ENCODE peak calls at places on chromosomes 5 and 9, in nine cellular contexts. B is Peyer's patch, M is hypothalamus, G is left cardiac atrium, H is mucosa of gallbladder, Z is iris pigment epithelial cell, L is NCI-H345, W is NCI-H2081 treated with DMSO at 0.1 percent for 48 hours, D is endothelial cell. O is an unnamed sample.

GRCh38 chr9:91221332-91221731 is 140.4 kb downstream of the AUH start:
- DNase-seq in B (no peak), M (no peak), G (no peak), H (no peak), Z (peak), L (no peak), W (no peak), D (no peak), O (no peak)

GRCh38 chr9:137606005-137606601 is 617 bp downstream of the ARRDC1 start:
- DNase-seq in B (peak), M (no peak), G (no peak), H (no peak), Z (no peak), L (peak), W (no peak), D (peak), O (no peak)

GRCh38 chr5:36078430-36078829 is 11.7 kb upstream of the UGT3A2 start:
- DNase-seq in B (no peak), M (no peak), G (no peak), H (no peak), Z (no peak), L (no peak), W (no peak), D (no peak), O (no peak)

GRCh38 chr9:5191983-5192382 is 6.5 kb upstream of the INSL6 start:
- DNase-seq in B (no peak), M (no peak), G (no peak), H (no peak), Z (no peak), L (no peak), W (no peak), D (no peak), O (no peak)

GRCh38 chr5:145818604-145819003 is 16.5 kb downstream of the PRELID2 start:
- DNase-seq in B (no peak), M (no peak), G (no peak), H (no peak), Z (no peak), L (no peak), W (no peak), D (no peak), O (no peak)

GRCh38 chr9:129626944-129627297 is 958 bp downstream of the NTMT1 start:
- DNase-seq in B (no peak), M (no peak), G (no peak), H (no peak), Z (peak), L (no peak), W (no peak), D (no peak), O (peak)

GRCh38 chr5:133274597-133274935 is 222.8 kb downstream of the HSPA4 start:
- DNase-seq in B (no peak), M (no peak), G (no peak), H (no peak), Z (no peak), L (no peak), W (no peak), D (no peak), O (no peak)

GRCh38 chr5:124605516-124605915 is 140.9 kb downstream of the ZNF608 start:
- DNase-seq in B (no peak), M (no peak), G (peak), H (peak), Z (no peak), L (peak), W (no peak), D (no peak), O (no peak)

GRCh38 chr9:133043449-133044035 is 12.7 kb downstream of the GTF3C5 start:
- DNase-seq in B (no peak), M (no peak), G (no peak), H (no peak), Z (no peak), L (no peak), W (no peak), D (no peak), O (no peak)

GRCh38 chr9:91234523-91234922 is 127.2 kb downstream of the AUH start:
- DNase-seq in B (no peak), M (no peak), G (no peak), H (no peak), Z (peak), L (no peak), W (no peak), D (no peak), O (no peak)

GRCh38 chr9:73011346-73011745 is 58.5 kb upstream of the ALDH1A1 start:
- DNase-seq in B (no peak), M (no peak), G (no peak), H (no peak), Z (peak), L (no peak), W (no peak), D (no peak), O (peak)

GRCh38 chr5:2883771-2884170 is 132.3 kb upstream of the IRX2 start:
- DNase-seq in B (no peak), M (no peak), G (no peak), H (no peak), Z (no peak), L (no peak), W (no peak), D (no peak), O (no peak)

GRCh38 chr9:11319477-11320060 is 706.8 kb upstream of the PTPRD start:
- DNase-seq in B (no peak), M (no peak), G (no peak), H (no peak), Z (peak), L (peak), W (peak), D (peak), O (no peak)

GRCh38 chr9:103734471-103734870 is 359.6 kb upstream of the SMC2 start:
- DNase-seq in B (no peak), M (no peak), G (no peak), H (no peak), Z (peak), L (no peak), W (no peak), D (no peak), O (no peak)

GRCh38 chr5:126402591-126402990 is 20.6 kb upstream of the GRAMD2B start:
- DNase-seq in B (no peak), M (no peak), G (no peak), H (no peak), Z (no peak), L (no peak), W (no peak), D (no peak), O (no peak)

GRCh38 chr9:15231788-15232635 is 75.0 kb downstream of the TTC39B start:
- DNase-seq in B (no peak), M (no peak), G (no peak), H (no peak), Z (peak), L (no peak), W (no peak), D (peak), O (peak)

GRCh38 chr5:115415143-115415491 is 118.7 kb upstream of the CCDC112 start:
- DNase-seq in B (peak), M (no peak), G (peak), H (peak), Z (peak), L (peak), W (no peak), D (no peak), O (peak)

GRCh38 chr9:129336601-129337286 is 158.7 kb upstream of the IER5L start:
- DNase-seq in B (no peak), M (no peak), G (no peak), H (no peak), Z (peak), L (no peak), W (no peak), D (no peak), O (peak)

GRCh38 chr9:116980582-116980981 is 293.5 kb downstream of the TRIM32 start:
- DNase-seq in B (no peak), M (no peak), G (no peak), H (no peak), Z (no peak), L (no peak), W (no peak), D (no peak), O (no peak)

GRCh38 chr5:134563962-134564361 is 38.5 kb downstream of the JADE2 start:
- DNase-seq in B (no peak), M (no peak), G (no peak), H (no peak), Z (no peak), L (no peak), W (no peak), D (no peak), O (no peak)

GRCh38 chr5:122896598-122897282 is 51.3 kb downstream of the SNX24 start:
- DNase-seq in B (no peak), M (no peak), G (no peak), H (no peak), Z (peak), L (peak), W (peak), D (no peak), O (peak)

GRCh38 chr9:135971892-135972291 is 10.7 kb upstream of the UBAC1 start:
- DNase-seq in B (peak), M (no peak), G (no peak), H (peak), Z (no peak), L (no peak), W (no peak), D (peak), O (no peak)

GRCh38 chr9:110427497-110428104 is 89.9 kb upstream of the TXNDC8 start:
- DNase-seq in B (peak), M (no peak), G (peak), H (peak), Z (peak), L (peak), W (no peak), D (peak), O (peak)

GRCh38 chr5:179377421-179378115 is 32.3 kb upstream of the ADAMTS2 start:
- DNase-seq in B (no peak), M (no peak), G (no peak), H (no peak), Z (no peak), L (no peak), W (no peak), D (no peak), O (no peak)

GRCh38 chr5:113057437-113058052 is 80.9 kb downstream of the DCP2 start:
- DNase-seq in B (no peak), M (no peak), G (no peak), H (no peak), Z (no peak), L (no peak), W (no peak), D (no peak), O (no peak)

GRCh38 chr5:113212244-113212920 is 222.4 kb downstream of the TSSK1B start:
- DNase-seq in B (no peak), M (no peak), G (peak), H (peak), Z (peak), L (no peak), W (no peak), D (no peak), O (peak)

GRCh38 chr9:133233681-133234432 is 24.8 kb upstream of the OBP2B start:
- DNase-seq in B (no peak), M (no peak), G (no peak), H (no peak), Z (no peak), L (no peak), W (no peak), D (no peak), O (no peak)

GRCh38 chr5:127008300-127008975 is 21.9 kb downstream of the MARCHF3 start:
- DNase-seq in B (no peak), M (no peak), G (no peak), H (no peak), Z (no peak), L (no peak), W (no peak), D (no peak), O (no peak)

GRCh38 chr5:40798012-40798855 is at the start of gene PRKAA1:
- DNase-seq in B (peak), M (peak), G (peak), H (peak), Z (peak), L (peak), W (peak), D (peak), O (peak)